ENCODE peak calls at places on chromosomes 6 and 20, in six cellular contexts. U, V, P, X, Z and N are unnamed samples.

GRCh38 chr20:23114018-23114417 is 27.9 kb upstream of the CD93 start:
- DNase-seq in U (no peak), V (peak), P (peak), X (no peak), Z (no peak), N (no peak)

GRCh38 chr6:82396964-82397761 is 33.5 kb downstream of the TPBG start:
- DNase-seq in U (peak), V (no peak), P (no peak), X (peak), Z (peak), N (peak)

GRCh38 chr6:15327271-15327670 is 81.4 kb downstream of the JARID2 start:
- DNase-seq in U (no peak), V (peak), P (no peak), X (no peak), Z (no peak), N (peak)

GRCh38 chr6:69584536-69584912 is 212.3 kb downstream of the LMBRD1 start:
- DNase-seq in U (no peak), V (no peak), P (no peak), X (no peak), Z (peak), N (no peak)

GRCh38 chr6:17349437-17349836 is 44.0 kb upstream of the CAP2 start:
- DNase-seq in U (no peak), V (no peak), P (no peak), X (peak), Z (no peak), N (no peak)

GRCh38 chr6:87104657-87105056 is 9.8 kb upstream of the CGA start:
- DNase-seq in U (no peak), V (no peak), P (no peak), X (no peak), Z (no peak), N (no peak)

GRCh38 chr20:828987-829386 is 4.5 kb upstream of the FAM110A start:
- DNase-seq in U (no peak), V (no peak), P (peak), X (no peak), Z (no peak), N (no peak)

GRCh38 chr6:348860-349396 is 42.6 kb upstream of the IRF4 start:
- DNase-seq in U (no peak), V (no peak), P (no peak), X (no peak), Z (no peak), N (no peak)

GRCh38 chr6:3175742-3176321 is 18.5 kb upstream of the TUBB2A start:
- DNase-seq in U (no peak), V (no peak), P (no peak), X (no peak), Z (no peak), N (no peak)